ENCODE peak calls at places on chromosomes 11 and 22, in four cellular contexts. One of them, this sample, is unnamed.

GRCh38 chr11:126636911-126637799 is 281.7 kb downstream of the ST3GAL4 start:
- DNase-seq in ovary: no peak
- DNase-seq in A549: peak; percentile 6
- DNase-seq in psoas muscle: no peak
- DNase-seq in this sample: no peak

GRCh38 chr11:61075891-61076290 is 26.4 kb upstream of the CD5 start:
- DNase-seq in ovary: peak; percentile 46
- DNase-seq in A549: peak; percentile 18
- DNase-seq in psoas muscle: no peak
- DNase-seq in this sample: peak; percentile 29

GRCh38 chr22:25942989-25943411 is 201.0 kb downstream of the MYO18B start:
- DNase-seq in ovary: no peak
- DNase-seq in A549: peak; percentile 5
- DNase-seq in psoas muscle: peak; percentile 86
- DNase-seq in this sample: no peak

GRCh38 chr11:70505761-70506657 is 107.7 kb downstream of the CTTN start:
- DNase-seq in ovary: peak; percentile 1
- DNase-seq in A549: no peak
- DNase-seq in psoas muscle: peak; percentile 19
- DNase-seq in this sample: no peak

GRCh38 chr11:111426615-111427014 is 47.5 kb upstream of the POU2AF1 start:
- DNase-seq in ovary: no peak
- DNase-seq in A549: no peak
- DNase-seq in psoas muscle: no peak
- DNase-seq in this sample: no peak

GRCh38 chr11:61370349-61371005 is 8.3 kb downstream of the TMEM138 start:
- DNase-seq in ovary: no peak
- DNase-seq in A549: no peak
- DNase-seq in psoas muscle: no peak
- DNase-seq in this sample: no peak

GRCh38 chr11:116330439-116331185 is 442.2 kb downstream of the BUD13 start:
- DNase-seq in ovary: no peak
- DNase-seq in A549: no peak
- DNase-seq in psoas muscle: no peak
- DNase-seq in this sample: no peak

GRCh38 chr11:14506532-14506931 is 6.9 kb upstream of the COPB1 start:
- DNase-seq in ovary: no peak
- DNase-seq in A549: no peak
- DNase-seq in psoas muscle: no peak
- DNase-seq in this sample: no peak

GRCh38 chr11:83480251-83480650 is 194.1 kb upstream of the CCDC90B start:
- DNase-seq in ovary: no peak
- DNase-seq in A549: no peak
- DNase-seq in psoas muscle: no peak
- DNase-seq in this sample: no peak

GRCh38 chr11:57324154-57324885 is 432 bp downstream of the TNKS1BP1 start:
- DNase-seq in ovary: peak; percentile 75
- DNase-seq in A549: peak; percentile 52
- DNase-seq in psoas muscle: peak; percentile 80
- DNase-seq in this sample: peak; percentile 49

GRCh38 chr22:39308614-39309363 is 10.6 kb downstream of the RPL3 start:
- DNase-seq in ovary: peak; percentile 68
- DNase-seq in A549: peak; percentile 78
- DNase-seq in psoas muscle: peak; percentile 85
- DNase-seq in this sample: peak; percentile 46
- TF ChIP-seq CTCF in ovary: no peak
- TF ChIP-seq CTCF in A549: no peak
- TF ChIP-seq CTCF in psoas muscle: no peak
- TF ChIP-seq CTCF in this sample: no peak

DNA sequence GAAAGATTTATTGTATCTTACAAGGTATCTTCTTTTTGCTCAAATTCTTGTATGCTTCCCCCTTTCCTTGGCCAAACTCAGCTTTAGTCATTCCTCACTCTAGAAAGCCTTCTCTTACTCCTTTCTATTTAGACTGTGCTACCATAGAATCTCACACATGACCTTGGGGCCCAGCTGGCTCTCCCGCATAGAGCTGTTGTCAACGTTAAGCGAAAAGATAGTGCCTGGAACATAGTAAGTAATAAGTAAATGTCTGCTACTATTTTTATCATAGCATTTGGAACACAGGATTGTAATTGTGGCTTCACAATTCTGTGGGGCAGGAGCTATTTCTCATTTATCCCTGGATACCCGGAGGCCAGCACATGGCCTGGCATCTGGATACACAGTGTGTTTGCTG is 38.9 kb upstream of the OR4B1 start:
- DNase-seq in ovary: no peak
- DNase-seq in A549: no peak
- DNase-seq in psoas muscle: no peak
- DNase-seq in this sample: no peak
- H3K9me3 ChIP-seq in ovary: no peaks in the 10 kb centered on the region
- H3K9me3 ChIP-seq in A549: no peaks in the 10 kb centered on the region
- H3K9me3 ChIP-seq in psoas muscle: no peaks in the 10 kb centered on the region
- H3K9me3 ChIP-seq in this sample: no peaks in the 10 kb centered on the region

GRCh38 chr22:35473971-35474370 is 66.7 kb upstream of the RASD2 start:
- DNase-seq in ovary: no peak
- DNase-seq in A549: no peak
- DNase-seq in psoas muscle: no peak
- DNase-seq in this sample: no peak

GRCh38 chr22:35467788-35468187 is 67.8 kb downstream of the MCM5 start:
- DNase-seq in ovary: peak; percentile 75
- DNase-seq in A549: peak; percentile 29
- DNase-seq in psoas muscle: peak; percentile 87
- DNase-seq in this sample: peak; percentile 71

GRCh38 chr22:35472488-35472887 is 68.1 kb upstream of the RASD2 start:
- DNase-seq in ovary: no peak
- DNase-seq in A549: no peak
- DNase-seq in psoas muscle: no peak
- DNase-seq in this sample: no peak

GRCh38 chr22:35475545-35475944 is 65.1 kb upstream of the RASD2 start:
- DNase-seq in ovary: peak; percentile 45
- DNase-seq in A549: no peak
- DNase-seq in psoas muscle: no peak
- DNase-seq in this sample: no peak

GRCh38 chr22:35470903-35471321 is 69.7 kb upstream of the RASD2 start:
- DNase-seq in ovary: no peak
- DNase-seq in A549: peak; percentile 52
- DNase-seq in psoas muscle: no peak
- DNase-seq in this sample: no peak
- TF ChIP-seq CTCF in ovary: no peak
- TF ChIP-seq CTCF in A549: no peak
- TF ChIP-seq CTCF in psoas muscle: no peak
- TF ChIP-seq CTCF in this sample: no peak

DNA sequence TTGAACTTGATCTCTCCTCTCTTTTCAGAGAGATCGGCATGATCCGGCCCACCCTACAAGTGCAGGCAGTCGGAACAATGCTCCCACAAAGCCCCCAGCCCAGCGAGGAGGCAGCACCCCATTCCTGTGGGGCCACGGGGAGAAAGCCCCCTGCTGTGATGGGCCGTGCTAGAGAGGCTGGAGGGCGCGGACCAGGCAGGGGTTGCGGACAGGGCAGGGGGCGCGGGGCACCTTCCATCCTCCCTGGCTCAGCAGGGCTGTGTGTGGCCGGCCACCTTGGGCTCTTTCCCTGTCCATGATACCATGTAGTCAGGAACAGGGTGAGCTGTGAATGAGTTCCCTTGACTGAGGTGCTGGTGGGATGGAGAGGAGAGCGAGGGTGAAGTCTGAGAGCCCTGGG is 379.8 kb downstream of the BRD1 start:
- DNase-seq in ovary: no peak
- DNase-seq in A549: no peak
- DNase-seq in psoas muscle: no peak
- DNase-seq in this sample: no peak
- H3K9me3 ChIP-seq in ovary: no peaks in the 10 kb centered on the region
- H3K9me3 ChIP-seq in A549: no peaks in the 10 kb centered on the region
- H3K9me3 ChIP-seq in psoas muscle: no peaks in the 10 kb centered on the region
- H3K9me3 ChIP-seq in this sample: no peaks in the 10 kb centered on the region

GRCh38 chr11:73217810-73218105 is 323 bp upstream of the P2RY2 start:
- DNase-seq in ovary: no peak
- DNase-seq in A549: no peak
- DNase-seq in psoas muscle: no peak
- DNase-seq in this sample: no peak

GRCh38 chr11:73217131-73217809 is 811 bp upstream of the P2RY2 start:
- DNase-seq in ovary: peak; percentile 63
- DNase-seq in A549: no peak
- DNase-seq in psoas muscle: peak; percentile 84
- DNase-seq in this sample: no peak

GRCh38 chr11:73219396-73220285 is 1.6 kb downstream of the P2RY2 start:
- DNase-seq in ovary: no peak
- DNase-seq in A549: no peak
- DNase-seq in psoas muscle: no peak
- DNase-seq in this sample: no peak

GRCh38 chr11:73218830-73219215 is 742 bp downstream of the P2RY2 start:
- DNase-seq in ovary: no peak
- DNase-seq in A549: no peak
- DNase-seq in psoas muscle: peak; percentile 74
- DNase-seq in this sample: no peak

DNA sequence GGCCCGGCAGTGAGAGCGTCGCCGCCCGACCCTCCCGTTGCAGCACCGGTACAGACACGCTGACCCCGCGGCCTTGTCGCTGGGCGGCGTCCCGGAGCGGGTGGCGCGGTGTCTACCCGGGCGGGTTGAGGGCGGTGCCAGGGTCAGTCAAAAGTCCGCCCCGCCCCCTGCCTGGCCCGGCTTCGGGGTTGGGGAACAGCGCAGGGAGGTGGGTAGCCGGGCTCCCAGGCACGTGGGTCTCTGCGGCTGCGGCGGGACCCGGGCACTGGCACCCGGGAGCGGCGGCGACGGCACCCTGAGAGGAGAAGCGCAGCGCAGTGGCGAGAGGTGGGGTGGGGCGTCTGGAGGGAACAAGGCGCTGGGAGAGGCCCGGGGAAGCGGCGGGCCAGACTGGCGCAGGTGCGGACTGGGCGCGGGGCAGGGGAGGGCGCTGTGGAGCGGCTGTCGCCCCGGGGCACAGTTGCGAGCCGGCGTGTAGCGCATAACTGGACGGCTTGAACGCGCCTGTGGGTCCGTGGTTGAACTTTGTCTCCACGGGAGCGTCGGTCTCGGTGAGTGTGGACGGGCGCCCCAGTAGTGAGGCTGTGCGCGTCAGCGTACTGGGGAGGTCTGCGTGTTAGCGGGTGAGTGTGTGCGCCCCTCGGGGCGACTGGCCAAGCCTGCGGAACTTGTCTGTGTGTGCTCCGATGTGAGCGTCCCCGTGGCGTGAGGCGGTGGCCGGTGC is at the start of gene P2RY2:
- DNase-seq in ovary: peak; percentile 46
- DNase-seq in A549: peak; percentile 72
- DNase-seq in psoas muscle: peak; percentile 95
- DNase-seq in this sample: peak; percentile 91
- TF ChIP-seq CTCF in ovary: peak; percentile 55
- TF ChIP-seq CTCF in A549: peak; percentile 74
- TF ChIP-seq CTCF in psoas muscle: peak; percentile 52
- TF ChIP-seq CTCF in this sample: peak; percentile 80

GRCh38 chr22:27723150-27723549 is 78.4 kb downstream of the MN1 start:
- DNase-seq in ovary: no peak
- DNase-seq in A549: no peak
- DNase-seq in psoas muscle: no peak
- DNase-seq in this sample: no peak
- H3K9me3 ChIP-seq in ovary: no peaks in the 10 kb centered on the region
- H3K9me3 ChIP-seq in A549: no peaks in the 10 kb centered on the region
- H3K9me3 ChIP-seq in psoas muscle: no peaks in the 10 kb centered on the region
- H3K9me3 ChIP-seq in this sample: no peaks in the 10 kb centered on the region

GRCh38 chr11:9747816-9748215 is 83.9 kb downstream of the SWAP70 start:
- DNase-seq in ovary: no peak
- DNase-seq in A549: no peak
- DNase-seq in psoas muscle: no peak
- DNase-seq in this sample: no peak

GRCh38 chr11:9747229-9747628 is 83.4 kb downstream of the SWAP70 start:
- DNase-seq in ovary: no peak
- DNase-seq in A549: no peak
- DNase-seq in psoas muscle: no peak
- DNase-seq in this sample: no peak

GRCh38 chr11:9741260-9741659 is 77.4 kb downstream of the SWAP70 start:
- DNase-seq in ovary: no peak
- DNase-seq in A549: peak; percentile 55
- DNase-seq in psoas muscle: no peak
- DNase-seq in this sample: no peak

GRCh38 chr11:9748361-9748970 is 84.6 kb downstream of the SWAP70 start:
- DNase-seq in ovary: no peak
- DNase-seq in A549: peak; percentile 85
- DNase-seq in psoas muscle: no peak
- DNase-seq in this sample: peak; percentile 57

DNA sequence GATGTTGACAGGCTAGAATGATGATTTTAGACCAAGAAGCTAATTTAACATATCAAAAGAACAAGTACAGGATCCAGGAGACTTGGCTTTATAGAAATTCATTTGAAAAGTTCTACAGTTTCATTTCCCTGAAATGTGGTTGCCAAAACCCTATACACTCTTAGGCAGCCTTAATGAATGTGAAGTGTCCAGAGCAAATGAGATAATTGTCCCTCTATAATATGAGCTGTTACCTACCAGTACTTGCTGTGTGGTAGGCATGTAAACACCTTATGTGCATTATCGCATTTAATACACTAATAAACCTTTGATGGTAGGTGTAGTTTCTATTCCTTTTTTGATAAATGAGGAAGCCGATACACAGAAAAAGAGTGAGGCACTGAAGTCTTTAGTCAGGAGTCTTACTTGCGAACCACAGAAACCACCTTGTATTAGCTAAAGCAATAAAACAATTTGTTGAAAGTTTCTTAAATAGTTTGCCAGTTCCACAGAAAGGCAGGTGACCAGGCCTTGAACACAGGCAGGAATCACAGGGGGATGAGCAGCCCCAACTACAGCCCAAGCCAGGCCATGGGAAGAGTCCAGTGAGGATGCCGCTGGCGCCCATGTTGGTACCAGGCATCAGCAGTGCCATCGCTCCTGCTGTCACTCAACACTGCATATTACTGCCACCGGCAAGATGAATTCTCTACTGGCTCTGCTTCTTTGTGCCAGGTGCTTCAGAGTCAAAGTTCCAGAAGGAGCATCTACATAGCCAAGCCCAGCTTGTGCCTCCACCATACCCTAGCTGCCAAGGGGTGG is 81.7 kb downstream of the SWAP70 start:
- DNase-seq in ovary: no peak
- DNase-seq in A549: no peak
- DNase-seq in psoas muscle: no peak
- DNase-seq in this sample: no peak
- TF ChIP-seq CTCF in ovary: no peak
- TF ChIP-seq CTCF in A549: no peak
- TF ChIP-seq CTCF in psoas muscle: no peak
- TF ChIP-seq CTCF in this sample: no peak

GRCh38 chr22:47392729-47393128 is 630.3 kb downstream of the TBC1D22A start:
- DNase-seq in ovary: no peak
- DNase-seq in A549: no peak
- DNase-seq in psoas muscle: no peak
- DNase-seq in this sample: no peak
- H3K9me3 ChIP-seq in ovary: no peaks in the 10 kb centered on the region
- H3K9me3 ChIP-seq in A549: no peaks in the 10 kb centered on the region
- H3K9me3 ChIP-seq in psoas muscle: no peaks in the 10 kb centered on the region
- H3K9me3 ChIP-seq in this sample: no peaks in the 10 kb centered on the region